ENCODE peak calls at places on chromosomes 16 and 17, in four cellular contexts. J is esophagus squamous epithelium, P is GM12865, N is prostate gland. S is an unnamed sample.

GRCh38 chr17:50079334-50080095 is 15.6 kb upstream of the PDK2 start:
- DNase-seq in J (no peak), P (peak), N (no peak), S (peak)

GRCh38 chr17:80871341-80871740 is 120.3 kb upstream of the CHMP6 start:
- DNase-seq in J (no peak), P (no peak), N (no peak), S (peak)

GRCh38 chr17:27855454-27855853 is 37.7 kb downstream of the LYRM9 start:
- DNase-seq in J (no peak), P (no peak), N (no peak), S (no peak)

GRCh38 chr16:22901563-22901962 is 87.6 kb downstream of the HS3ST2 start:
- DNase-seq in J (no peak), P (no peak), N (no peak), S (no peak)

GRCh38 chr17:14201087-14201486 is 35.6 kb downstream of the CDRT15 start:
- DNase-seq in J (no peak), P (no peak), N (no peak), S (no peak)

GRCh38 chr16:79419148-79419547 is 181.4 kb downstream of the MAF start:
- DNase-seq in J (no peak), P (no peak), N (no peak), S (no peak)

GRCh38 chr17:19260958-19261357 is 23.8 kb downstream of the EPN2 start:
- DNase-seq in J (no peak), P (no peak), N (no peak), S (peak)

GRCh38 chr17:49217651-49218413 is 7.3 kb downstream of the ABI3 start:
- DNase-seq in J (no peak), P (peak), N (peak), S (peak)

GRCh38 chr16:27749547-27749875 is 199.6 kb downstream of the KATNIP start:
- DNase-seq in J (no peak), P (no peak), N (no peak), S (no peak)

GRCh38 chr17:41434313-41434895 is 6.4 kb downstream of the KRT38 start:
- DNase-seq in J (no peak), P (no peak), N (no peak), S (no peak)

GRCh38 chr16:49681449-49681848 is 174.5 kb downstream of the ZNF423 start:
- DNase-seq in J (no peak), P (no peak), N (no peak), S (no peak)

GRCh38 chr17:75135946-75136345 is 4.4 kb upstream of the NT5C start:
- DNase-seq in J (no peak), P (no peak), N (no peak), S (no peak)

GRCh38 chr17:35315283-35315682 is 58.1 kb downstream of the SLFN11 start:
- DNase-seq in J (no peak), P (no peak), N (peak), S (no peak)

GRCh38 chr17:7613769-7614421 is 802 bp downstream of the FXR2 start:
- DNase-seq in J (no peak), P (no peak), N (no peak), S (no peak)

GRCh38 chr16:1125471-1125870 is 27.4 kb upstream of the CACNA1H start:
- DNase-seq in J (no peak), P (no peak), N (no peak), S (no peak)

GRCh38 chr16:1127971-1128715 is 24.8 kb upstream of the CACNA1H start:
- DNase-seq in J (no peak), P (no peak), N (no peak), S (no peak)

GRCh38 chr16:1126044-1126443 is 26.9 kb upstream of the CACNA1H start:
- DNase-seq in J (no peak), P (no peak), N (no peak), S (no peak)

GRCh38 chr16:1127101-1127500 is 25.8 kb upstream of the CACNA1H start:
- DNase-seq in J (no peak), P (no peak), N (no peak), S (no peak)

GRCh38 chr16:1126577-1126976 is 26.3 kb upstream of the CACNA1H start:
- DNase-seq in J (no peak), P (no peak), N (no peak), S (no peak)
- TF ChIP-seq CTCF in J (no peak), P (no peak), N (no peak), S (no peak)

GRCh38 chr17:34070712-34071111 is 184.4 kb upstream of the CCL2 start:
- DNase-seq in J (no peak), P (no peak), N (no peak), S (no peak)
- TF ChIP-seq CTCF in J (no peak), P (no peak), N (no peak), S (no peak)

GRCh38 chr16:81445143-81445922 is 725 bp downstream of the CMIP start:
- DNase-seq in J (no peak), P (peak), N (no peak), S (peak)
- TF ChIP-seq CTCF in J (no peak), P (peak), N (peak), S (peak)

GRCh38 chr16:89077076-89077475 is 16.6 kb upstream of the ACSF3 start:
- DNase-seq in J (no peak), P (no peak), N (no peak), S (no peak)

GRCh38 chr16:89073346-89074221 is 20.1 kb upstream of the ACSF3 start:
- DNase-seq in J (no peak), P (no peak), N (no peak), S (no peak)

GRCh38 chr16:89078172-89078571 is 15.5 kb upstream of the ACSF3 start:
- DNase-seq in J (no peak), P (no peak), N (no peak), S (no peak)

GRCh38 chr16:89079434-89079833 is 14.2 kb upstream of the ACSF3 start:
- DNase-seq in J (no peak), P (no peak), N (no peak), S (no peak)

DNA sequence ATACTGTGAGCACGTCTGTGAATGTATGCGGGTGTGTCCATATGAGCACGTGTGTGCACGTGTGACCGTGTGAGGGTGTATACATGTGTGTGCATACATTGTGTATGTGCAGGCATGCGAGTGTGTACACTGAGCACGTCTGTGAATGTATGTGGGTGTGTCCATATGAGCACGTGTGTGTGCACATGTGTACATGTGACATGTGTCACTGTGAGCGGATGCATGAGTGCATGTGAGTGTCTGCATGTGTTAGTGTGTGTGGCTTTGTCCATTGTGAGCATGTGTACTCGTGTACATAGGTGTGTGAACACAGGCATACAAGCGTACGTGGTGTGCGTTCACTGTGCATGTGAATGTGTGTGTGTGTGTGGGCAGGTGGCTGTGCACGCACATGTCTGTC is 17.5 kb upstream of the ACSF3 start:
- DNase-seq in J (no peak), P (no peak), N (no peak), S (no peak)
- TF ChIP-seq CTCF in J (no peak), P (no peak), N (no peak), S (no peak)

S was measured in NB4.